ENCODE peak calls at places on chromosomes 16 and 17, in nine cellular contexts. One of them, this sample, is unnamed.

GRCh38 chr17:58332720-58333395 is 4.3 kb upstream of the TSPOAP1 start:
- DNase-seq in HepG2: no peak
- DNase-seq in PC-3: no peak
- DNase-seq in IMR-90: no peak
- DNase-seq in MM.1S: peak; percentile 26
- DNase-seq in keratinocyte: no peak
- DNase-seq in PC-9: no peak
- DNase-seq in K562: no peak
- DNase-seq in HCT116: no peak
- DNase-seq in this sample: peak; percentile 90

GRCh38 chr16:78638371-78638770 is 538.9 kb downstream of the WWOX start:
- DNase-seq in keratinocyte: no peak
- DNase-seq in HCT116: no peak
- DNase-seq in MM.1S: no peak
- DNase-seq in IMR-90: no peak
- DNase-seq in HepG2: no peak
- DNase-seq in PC-9: no peak
- DNase-seq in K562: no peak
- DNase-seq in PC-3: no peak
- DNase-seq in this sample: no peak

GRCh38 chr17:48555183-48555615 is 10.3 kb upstream of the HOXB2 start:
- DNase-seq in keratinocyte: no peak
- DNase-seq in K562: peak; percentile 44
- DNase-seq in PC-9: no peak
- DNase-seq in MM.1S: no peak
- DNase-seq in HepG2: no peak
- DNase-seq in HCT116: no peak
- DNase-seq in IMR-90: peak; percentile 99
- DNase-seq in PC-3: peak; percentile 72
- DNase-seq in this sample: no peak

GRCh38 chr17:8076502-8077266 is 10.8 kb downstream of the ALOX12B start:
- DNase-seq in keratinocyte: no peak
- DNase-seq in K562: no peak
- DNase-seq in PC-9: no peak
- DNase-seq in HCT116: no peak
- DNase-seq in IMR-90: no peak
- DNase-seq in HepG2: no peak
- DNase-seq in MM.1S: no peak
- DNase-seq in PC-3: no peak
- DNase-seq in this sample: no peak

GRCh38 chr17:78959803-78960202 is 19.9 kb downstream of the LGALS3BP start:
- DNase-seq in K562: no peak
- DNase-seq in MM.1S: no peak
- DNase-seq in IMR-90: no peak
- DNase-seq in HCT116: no peak
- DNase-seq in HepG2: no peak
- DNase-seq in PC-3: no peak
- DNase-seq in keratinocyte: no peak
- DNase-seq in PC-9: no peak
- DNase-seq in this sample: no peak

GRCh38 chr17:16239931-16240330 is 22.9 kb downstream of the PIGL start:
- DNase-seq in PC-9: no peak
- DNase-seq in K562: no peak
- DNase-seq in keratinocyte: no peak
- DNase-seq in IMR-90: no peak
- DNase-seq in MM.1S: no peak
- DNase-seq in PC-3: no peak
- DNase-seq in HCT116: no peak
- DNase-seq in HepG2: no peak
- DNase-seq in this sample: no peak

GRCh38 chr17:77332034-77332971 is 191.5 kb downstream of the SEC14L1 start:
- DNase-seq in HCT116: no peak
- DNase-seq in keratinocyte: no peak
- DNase-seq in K562: no peak
- DNase-seq in HepG2: no peak
- DNase-seq in IMR-90: no peak
- DNase-seq in PC-9: peak; percentile 29
- DNase-seq in MM.1S: peak; percentile 84
- DNase-seq in PC-3: peak; percentile 86
- DNase-seq in this sample: peak; percentile 97

GRCh38 chr16:84281077-84281476 is 13.6 kb upstream of the WFDC1 start:
- DNase-seq in HCT116: peak; percentile 78
- DNase-seq in HepG2: no peak
- DNase-seq in K562: peak; percentile 75
- DNase-seq in MM.1S: no peak
- DNase-seq in keratinocyte: no peak
- DNase-seq in PC-9: no peak
- DNase-seq in PC-3: peak; percentile 8
- DNase-seq in IMR-90: peak; percentile 9
- DNase-seq in this sample: peak; percentile 56

GRCh38 chr16:89031715-89032659 is 55.0 kb upstream of the CBFA2T3 start:
- DNase-seq in IMR-90: no peak
- DNase-seq in MM.1S: peak; percentile 22
- DNase-seq in HepG2: no peak
- DNase-seq in PC-9: no peak
- DNase-seq in HCT116: no peak
- DNase-seq in K562: no peak
- DNase-seq in PC-3: no peak
- DNase-seq in keratinocyte: no peak
- DNase-seq in this sample: peak; percentile 49

GRCh38 chr16:57823836-57824235 is 21.5 kb upstream of the KIFC3 start:
- DNase-seq in IMR-90: no peak
- DNase-seq in HCT116: no peak
- DNase-seq in PC-3: peak; percentile 43
- DNase-seq in K562: no peak
- DNase-seq in PC-9: no peak
- DNase-seq in keratinocyte: no peak
- DNase-seq in MM.1S: no peak
- DNase-seq in HepG2: no peak
- DNase-seq in this sample: no peak

GRCh38 chr17:51352798-51353197 is 92.5 kb downstream of the UTP18 start:
- DNase-seq in PC-3: no peak
- DNase-seq in K562: no peak
- DNase-seq in PC-9: no peak
- DNase-seq in HepG2: no peak
- DNase-seq in IMR-90: no peak
- DNase-seq in HCT116: no peak
- DNase-seq in MM.1S: no peak
- DNase-seq in keratinocyte: no peak
- DNase-seq in this sample: no peak

GRCh38 chr16:57616241-57616640 is 12.2 kb upstream of the ADGRG1 start:
- DNase-seq in HCT116: no peak
- DNase-seq in K562: no peak
- DNase-seq in PC-9: no peak
- DNase-seq in PC-3: no peak
- DNase-seq in keratinocyte: no peak
- DNase-seq in MM.1S: no peak
- DNase-seq in HepG2: no peak
- DNase-seq in IMR-90: no peak
- DNase-seq in this sample: no peak

GRCh38 chr17:65131946-65132345 is 5.2 kb upstream of the RGS9 start:
- DNase-seq in IMR-90: peak; percentile 97
- DNase-seq in HCT116: no peak
- DNase-seq in K562: no peak
- DNase-seq in PC-9: no peak
- DNase-seq in HepG2: peak; percentile 57
- DNase-seq in PC-3: peak; percentile 97
- DNase-seq in MM.1S: no peak
- DNase-seq in keratinocyte: no peak
- DNase-seq in this sample: no peak

GRCh38 chr17:75931062-75931461 is 9.8 kb downstream of the FBF1 start:
- DNase-seq in PC-9: no peak
- DNase-seq in PC-3: no peak
- DNase-seq in HCT116: no peak
- DNase-seq in IMR-90: no peak
- DNase-seq in keratinocyte: no peak
- DNase-seq in HepG2: no peak
- DNase-seq in MM.1S: no peak
- DNase-seq in K562: no peak
- DNase-seq in this sample: no peak

GRCh38 chr16:78984887-78985464 is 615.6 kb downstream of the MAF start:
- DNase-seq in keratinocyte: no peak
- DNase-seq in PC-3: no peak
- DNase-seq in HCT116: no peak
- DNase-seq in IMR-90: no peak
- DNase-seq in K562: no peak
- DNase-seq in PC-9: no peak
- DNase-seq in HepG2: peak; percentile 74
- DNase-seq in MM.1S: no peak
- DNase-seq in this sample: no peak

GRCh38 chr17:28180449-28180848 is 138.0 kb downstream of the NLK start:
- DNase-seq in PC-3: no peak
- DNase-seq in IMR-90: peak; percentile 69
- DNase-seq in PC-9: no peak
- DNase-seq in K562: no peak
- DNase-seq in MM.1S: no peak
- DNase-seq in keratinocyte: no peak
- DNase-seq in HCT116: no peak
- DNase-seq in HepG2: no peak
- DNase-seq in this sample: no peak

GRCh38 chr16:48635199-48635718 is 25.3 kb upstream of the N4BP1 start:
- DNase-seq in MM.1S: no peak
- DNase-seq in keratinocyte: no peak
- DNase-seq in PC-3: no peak
- DNase-seq in K562: no peak
- DNase-seq in HCT116: no peak
- DNase-seq in IMR-90: no peak
- DNase-seq in PC-9: no peak
- DNase-seq in HepG2: no peak
- DNase-seq in this sample: no peak

GRCh38 chr16:4488486-4488967 is 12.3 kb downstream of the HMOX2 start:
- DNase-seq in PC-3: no peak
- DNase-seq in keratinocyte: no peak
- DNase-seq in IMR-90: peak; percentile 20
- DNase-seq in PC-9: no peak
- DNase-seq in HepG2: no peak
- DNase-seq in MM.1S: no peak
- DNase-seq in HCT116: no peak
- DNase-seq in K562: no peak
- DNase-seq in this sample: no peak

GRCh38 chr17:79077587-79077986 is 3.0 kb downstream of the ENGASE start:
- DNase-seq in HepG2: no peak
- DNase-seq in MM.1S: no peak
- DNase-seq in K562: no peak
- DNase-seq in IMR-90: no peak
- DNase-seq in PC-9: no peak
- DNase-seq in keratinocyte: no peak
- DNase-seq in HCT116: no peak
- DNase-seq in PC-3: no peak
- DNase-seq in this sample: no peak

GRCh38 chr16:30557397-30557949 is 701 bp downstream of the ZNF764 start:
- DNase-seq in PC-9: no peak
- DNase-seq in HepG2: no peak
- DNase-seq in IMR-90: no peak
- DNase-seq in keratinocyte: no peak
- DNase-seq in PC-3: no peak
- DNase-seq in HCT116: no peak
- DNase-seq in MM.1S: no peak
- DNase-seq in K562: no peak
- DNase-seq in this sample: peak; percentile 39

GRCh38 chr16:85900031-85900792 is 1.2 kb downstream of the IRF8 start:
- DNase-seq in keratinocyte: no peak
- DNase-seq in MM.1S: no peak
- DNase-seq in PC-3: no peak
- DNase-seq in HepG2: no peak
- DNase-seq in PC-9: no peak
- DNase-seq in IMR-90: no peak
- DNase-seq in HCT116: no peak
- DNase-seq in K562: no peak
- DNase-seq in this sample: peak; percentile 48
- H2AFZ ChIP-seq in keratinocyte: no peak overlapping the region
- H2AFZ ChIP-seq in MM.1S: no peak overlapping the region
- H2AFZ ChIP-seq in PC-3: no peak overlapping the region
- H2AFZ ChIP-seq in HepG2: no peak overlapping the region
- H2AFZ ChIP-seq in PC-9: no peak overlapping the region
- H2AFZ ChIP-seq in IMR-90: no peak overlapping the region
- H2AFZ ChIP-seq in HCT116: no peak overlapping the region
- H2AFZ ChIP-seq in K562: no peak overlapping the region
- H2AFZ ChIP-seq in this sample: no peak overlapping the region

GRCh38 chr17:81245665-81246342 is 6.7 kb downstream of the NDUFAF8 start:
- DNase-seq in HepG2: no peak
- DNase-seq in PC-9: no peak
- DNase-seq in keratinocyte: no peak
- DNase-seq in PC-3: no peak
- DNase-seq in HCT116: no peak
- DNase-seq in MM.1S: no peak
- DNase-seq in IMR-90: no peak
- DNase-seq in K562: no peak
- DNase-seq in this sample: no peak
- H4K20me1 ChIP-seq in HepG2: peaks cover 4% of the 10 kb centered on the region
- H4K20me1 ChIP-seq in PC-9: no peaks in the 10 kb centered on the region
- H4K20me1 ChIP-seq in keratinocyte: no peaks in the 10 kb centered on the region
- H4K20me1 ChIP-seq in PC-3: no peaks in the 10 kb centered on the region
- H4K20me1 ChIP-seq in HCT116: no peaks in the 10 kb centered on the region
- H4K20me1 ChIP-seq in MM.1S: no peaks in the 10 kb centered on the region
- H4K20me1 ChIP-seq in IMR-90: peaks cover 25% of the 10 kb centered on the region
- H4K20me1 ChIP-seq in K562: peaks cover 6% of the 10 kb centered on the region
- H4K20me1 ChIP-seq in this sample: peaks cover 5% of the 10 kb centered on the region

GRCh38 chr17:52606590-52606989 is 448.1 kb upstream of the CA10 start:
- DNase-seq in K562: no peak
- DNase-seq in keratinocyte: no peak
- DNase-seq in MM.1S: no peak
- DNase-seq in IMR-90: no peak
- DNase-seq in HCT116: no peak
- DNase-seq in PC-3: no peak
- DNase-seq in HepG2: no peak
- DNase-seq in PC-9: no peak
- DNase-seq in this sample: no peak

GRCh38 chr17:52606098-52606497 is 447.6 kb upstream of the CA10 start:
- DNase-seq in HepG2: no peak
- DNase-seq in HCT116: no peak
- DNase-seq in PC-3: peak; percentile 58
- DNase-seq in MM.1S: no peak
- DNase-seq in keratinocyte: peak; percentile 15
- DNase-seq in K562: no peak
- DNase-seq in IMR-90: no peak
- DNase-seq in PC-9: no peak
- DNase-seq in this sample: no peak

GRCh38 chr17:52604105-52604504 is 445.6 kb upstream of the CA10 start:
- DNase-seq in HCT116: no peak
- DNase-seq in MM.1S: no peak
- DNase-seq in HepG2: no peak
- DNase-seq in K562: no peak
- DNase-seq in PC-3: no peak
- DNase-seq in PC-9: no peak
- DNase-seq in IMR-90: no peak
- DNase-seq in keratinocyte: no peak
- DNase-seq in this sample: no peak
- H2AFZ ChIP-seq in HCT116: no peak overlapping the region
- H2AFZ ChIP-seq in MM.1S: no peak overlapping the region
- H2AFZ ChIP-seq in HepG2: no peak overlapping the region
- H2AFZ ChIP-seq in K562: no peak overlapping the region
- H2AFZ ChIP-seq in PC-3: no peak overlapping the region
- H2AFZ ChIP-seq in PC-9: no peak overlapping the region
- H2AFZ ChIP-seq in IMR-90: no peak overlapping the region
- H2AFZ ChIP-seq in keratinocyte: no peak overlapping the region
- H2AFZ ChIP-seq in this sample: no peak overlapping the region

DNA sequence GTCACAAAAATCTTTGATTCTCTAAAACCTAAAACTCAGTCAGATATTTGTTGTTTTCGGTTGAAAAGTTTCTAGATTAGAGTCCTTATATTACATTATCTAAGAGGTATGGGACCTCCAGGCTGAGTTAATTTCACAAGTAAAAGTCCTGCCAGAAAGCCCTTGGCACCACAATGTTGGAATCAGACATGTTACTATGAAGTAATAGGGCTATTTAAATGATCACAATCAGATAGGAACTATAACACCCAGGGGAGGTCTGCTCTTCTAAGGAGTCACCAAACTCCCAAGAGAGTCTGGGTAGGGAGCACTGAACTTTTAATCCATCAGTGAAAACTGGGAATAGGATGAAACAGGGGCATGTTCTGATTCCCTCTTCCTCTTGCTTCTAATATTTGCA is 54.2 kb downstream of the WIPI1 start:
- DNase-seq in HCT116: no peak
- DNase-seq in keratinocyte: no peak
- DNase-seq in MM.1S: no peak
- DNase-seq in IMR-90: no peak
- DNase-seq in HepG2: no peak
- DNase-seq in PC-3: no peak
- DNase-seq in PC-9: no peak
- DNase-seq in K562: no peak
- DNase-seq in this sample: no peak
- H4K20me1 ChIP-seq in HCT116: no peaks in the 10 kb centered on the region
- H4K20me1 ChIP-seq in keratinocyte: no peaks in the 10 kb centered on the region
- H4K20me1 ChIP-seq in MM.1S: no peaks in the 10 kb centered on the region
- H4K20me1 ChIP-seq in IMR-90: no peaks in the 10 kb centered on the region
- H4K20me1 ChIP-seq in HepG2: no peaks in the 10 kb centered on the region
- H4K20me1 ChIP-seq in PC-3: no peaks in the 10 kb centered on the region
- H4K20me1 ChIP-seq in PC-9: no peaks in the 10 kb centered on the region
- H4K20me1 ChIP-seq in K562: no peaks in the 10 kb centered on the region
- H4K20me1 ChIP-seq in this sample: no peaks in the 10 kb centered on the region

This sample was measured in OCI-LY7.